ENCODE peak calls at places on chromosomes 2 and 18, in five cellular contexts. One of them, this sample, is unnamed.

GRCh38 chr2:231482806-231483391 is 18.6 kb upstream of the NCL start:
- DNase-seq in brain microvascular endothelial cell: peak
- DNase-seq in left ventricle myocardium inferior: peak
- DNase-seq in heart left ventricle: peak
- DNase-seq in choroid plexus epithelial cell: peak
- DNase-seq in this sample: peak

GRCh38 chr18:56756971-56757370 is 105.8 kb downstream of the WDR7 start:
- DNase-seq in heart left ventricle: peak
- DNase-seq in choroid plexus epithelial cell: no peak
- DNase-seq in left ventricle myocardium inferior: no peak
- DNase-seq in brain microvascular endothelial cell: no peak
- DNase-seq in this sample: no peak

GRCh38 chr2:232877940-232878511 is 8.0 kb downstream of the SNORC start:
- DNase-seq in left ventricle myocardium inferior: peak
- DNase-seq in brain microvascular endothelial cell: no peak
- DNase-seq in heart left ventricle: no peak
- DNase-seq in choroid plexus epithelial cell: no peak
- DNase-seq in this sample: no peak

GRCh38 chr2:102703305-102703704 is 58.5 kb upstream of the TMEM182 start:
- DNase-seq in brain microvascular endothelial cell: no peak
- DNase-seq in heart left ventricle: no peak
- DNase-seq in choroid plexus epithelial cell: no peak
- DNase-seq in left ventricle myocardium inferior: no peak
- DNase-seq in this sample: no peak

GRCh38 chr2:40256649-40257048 is 195.2 kb downstream of the SLC8A1 start:
- DNase-seq in heart left ventricle: no peak
- DNase-seq in brain microvascular endothelial cell: no peak
- DNase-seq in choroid plexus epithelial cell: peak
- DNase-seq in left ventricle myocardium inferior: no peak
- DNase-seq in this sample: no peak

GRCh38 chr18:9613550-9614400 is 584 bp downstream of the PPP4R1 start:
- DNase-seq in left ventricle myocardium inferior: peak
- DNase-seq in brain microvascular endothelial cell: no peak
- DNase-seq in heart left ventricle: peak
- DNase-seq in choroid plexus epithelial cell: peak
- DNase-seq in this sample: peak

GRCh38 chr2:9736008-9736407 is 105.2 kb upstream of the YWHAQ start:
- DNase-seq in left ventricle myocardium inferior: no peak
- DNase-seq in brain microvascular endothelial cell: no peak
- DNase-seq in heart left ventricle: no peak
- DNase-seq in choroid plexus epithelial cell: no peak
- DNase-seq in this sample: no peak

GRCh38 chr2:169041594-169041993 is 10.5 kb upstream of the ABCB11 start:
- DNase-seq in heart left ventricle: no peak
- DNase-seq in brain microvascular endothelial cell: no peak
- DNase-seq in choroid plexus epithelial cell: no peak
- DNase-seq in left ventricle myocardium inferior: no peak
- DNase-seq in this sample: no peak

GRCh38 chr18:67410075-67410474 is 106.4 kb downstream of the DSEL start:
- DNase-seq in choroid plexus epithelial cell: peak
- DNase-seq in heart left ventricle: no peak
- DNase-seq in brain microvascular endothelial cell: no peak
- DNase-seq in left ventricle myocardium inferior: no peak
- DNase-seq in this sample: no peak

GRCh38 chr2:66696374-66696773 is 261.4 kb downstream of the MEIS1 start:
- DNase-seq in choroid plexus epithelial cell: no peak
- DNase-seq in heart left ventricle: no peak
- DNase-seq in left ventricle myocardium inferior: no peak
- DNase-seq in brain microvascular endothelial cell: no peak
- DNase-seq in this sample: no peak

GRCh38 chr2:153068915-153069314 is 350.5 kb downstream of the ARL6IP6 start:
- DNase-seq in left ventricle myocardium inferior: no peak
- DNase-seq in choroid plexus epithelial cell: no peak
- DNase-seq in heart left ventricle: no peak
- DNase-seq in brain microvascular endothelial cell: no peak
- DNase-seq in this sample: no peak

GRCh38 chr2:62149708-62150107 is 46.2 kb upstream of the B3GNT2 start:
- DNase-seq in heart left ventricle: no peak
- DNase-seq in left ventricle myocardium inferior: no peak
- DNase-seq in choroid plexus epithelial cell: peak
- DNase-seq in brain microvascular endothelial cell: peak
- DNase-seq in this sample: no peak

GRCh38 chr2:98170076-98170475 is 83.1 kb downstream of the VWA3B start:
- DNase-seq in choroid plexus epithelial cell: no peak
- DNase-seq in brain microvascular endothelial cell: no peak
- DNase-seq in heart left ventricle: no peak
- DNase-seq in left ventricle myocardium inferior: no peak
- DNase-seq in this sample: no peak

GRCh38 chr2:219570194-219570923 is 980 bp downstream of the OBSL1 start:
- DNase-seq in heart left ventricle: no peak
- DNase-seq in brain microvascular endothelial cell: no peak
- DNase-seq in choroid plexus epithelial cell: no peak
- DNase-seq in left ventricle myocardium inferior: no peak
- DNase-seq in this sample: no peak

GRCh38 chr2:44342854-44343253 is 18.4 kb downstream of the PREPL start:
- DNase-seq in heart left ventricle: no peak
- DNase-seq in left ventricle myocardium inferior: no peak
- DNase-seq in brain microvascular endothelial cell: no peak
- DNase-seq in choroid plexus epithelial cell: peak
- DNase-seq in this sample: no peak

GRCh38 chr2:25602333-25602723 is 71.0 kb downstream of the DTNB start:
- DNase-seq in choroid plexus epithelial cell: no peak
- DNase-seq in left ventricle myocardium inferior: no peak
- DNase-seq in heart left ventricle: no peak
- DNase-seq in brain microvascular endothelial cell: no peak
- DNase-seq in this sample: no peak
- TF ChIP-seq CTCF in choroid plexus epithelial cell: no peak
- TF ChIP-seq CTCF in left ventricle myocardium inferior: no peak
- TF ChIP-seq CTCF in heart left ventricle: no peak
- TF ChIP-seq CTCF in brain microvascular endothelial cell: no peak
- TF ChIP-seq CTCF in this sample: no peak

GRCh38 chr2:183950673-183951072 is 647.7 kb upstream of the ZNF804A start:
- DNase-seq in choroid plexus epithelial cell: no peak
- DNase-seq in brain microvascular endothelial cell: no peak
- DNase-seq in heart left ventricle: no peak
- DNase-seq in left ventricle myocardium inferior: no peak
- DNase-seq in this sample: no peak
- TF ChIP-seq CTCF in choroid plexus epithelial cell: no peak
- TF ChIP-seq CTCF in brain microvascular endothelial cell: no peak
- TF ChIP-seq CTCF in heart left ventricle: no peak
- TF ChIP-seq CTCF in left ventricle myocardium inferior: no peak
- TF ChIP-seq CTCF in this sample: no peak

DNA sequence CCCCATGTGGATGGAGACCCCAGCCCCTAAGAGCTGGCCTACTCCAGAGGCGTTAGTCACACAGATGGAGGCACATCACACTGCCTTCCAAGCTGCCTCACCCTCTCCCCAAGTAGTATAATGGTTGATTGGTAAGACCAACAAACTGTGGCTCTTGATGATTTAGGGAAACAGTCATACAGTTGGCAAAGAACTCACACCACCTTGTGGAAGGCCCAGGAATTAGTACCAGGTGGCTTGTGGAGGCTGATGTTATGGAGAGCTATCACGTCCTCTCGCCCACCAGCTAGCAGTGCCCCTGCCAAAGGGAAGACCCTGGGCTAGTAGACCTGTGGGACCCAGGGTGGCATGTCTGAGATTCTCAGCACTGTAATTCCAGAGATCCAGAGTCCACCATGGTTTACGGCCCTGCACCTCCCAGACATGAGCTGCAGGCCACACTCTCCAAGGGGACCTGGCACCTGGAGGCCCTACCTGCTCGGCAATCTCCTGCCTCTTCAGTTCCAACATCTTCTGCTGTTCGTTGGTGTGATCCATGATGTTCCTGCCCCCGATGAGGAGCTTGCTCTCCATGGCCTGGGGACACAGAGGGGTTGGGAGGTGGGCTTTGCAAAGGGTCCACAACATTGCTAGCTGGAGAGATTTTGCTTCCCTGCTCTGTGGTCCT is 26.3 kb downstream of the KIF3C start:
- DNase-seq in left ventricle myocardium inferior: no peak
- DNase-seq in heart left ventricle: no peak
- DNase-seq in choroid plexus epithelial cell: peak
- DNase-seq in brain microvascular endothelial cell: no peak
- DNase-seq in this sample: no peak
- TF ChIP-seq CTCF in left ventricle myocardium inferior: peak
- TF ChIP-seq CTCF in heart left ventricle: no peak
- TF ChIP-seq CTCF in choroid plexus epithelial cell: peak
- TF ChIP-seq CTCF in brain microvascular endothelial cell: peak
- TF ChIP-seq CTCF in this sample: no peak

GRCh38 chr2:180675170-180675569 is 305.2 kb upstream of the UBE2E3 start:
- DNase-seq in brain microvascular endothelial cell: no peak
- DNase-seq in heart left ventricle: no peak
- DNase-seq in left ventricle myocardium inferior: no peak
- DNase-seq in choroid plexus epithelial cell: no peak
- DNase-seq in this sample: no peak

GRCh38 chr2:180677928-180678327 is 302.5 kb upstream of the UBE2E3 start:
- DNase-seq in heart left ventricle: no peak
- DNase-seq in brain microvascular endothelial cell: no peak
- DNase-seq in choroid plexus epithelial cell: no peak
- DNase-seq in left ventricle myocardium inferior: no peak
- DNase-seq in this sample: no peak

GRCh38 chr2:180677200-180677599 is 303.2 kb upstream of the UBE2E3 start:
- DNase-seq in choroid plexus epithelial cell: no peak
- DNase-seq in heart left ventricle: no peak
- DNase-seq in brain microvascular endothelial cell: no peak
- DNase-seq in left ventricle myocardium inferior: no peak
- DNase-seq in this sample: no peak

GRCh38 chr2:180679693-180680092 is 300.7 kb upstream of the UBE2E3 start:
- DNase-seq in choroid plexus epithelial cell: peak
- DNase-seq in left ventricle myocardium inferior: no peak
- DNase-seq in heart left ventricle: no peak
- DNase-seq in brain microvascular endothelial cell: no peak
- DNase-seq in this sample: no peak

GRCh38 chr2:180676520-180676919 is 303.9 kb upstream of the UBE2E3 start:
- DNase-seq in choroid plexus epithelial cell: no peak
- DNase-seq in brain microvascular endothelial cell: no peak
- DNase-seq in left ventricle myocardium inferior: no peak
- DNase-seq in heart left ventricle: no peak
- DNase-seq in this sample: no peak
- TF ChIP-seq CTCF in choroid plexus epithelial cell: no peak
- TF ChIP-seq CTCF in brain microvascular endothelial cell: no peak
- TF ChIP-seq CTCF in left ventricle myocardium inferior: no peak
- TF ChIP-seq CTCF in heart left ventricle: no peak
- TF ChIP-seq CTCF in this sample: no peak

GRCh38 chr18:37378616-37379015 is 187.0 kb downstream of the CELF4 start:
- DNase-seq in choroid plexus epithelial cell: no peak
- DNase-seq in heart left ventricle: no peak
- DNase-seq in left ventricle myocardium inferior: no peak
- DNase-seq in brain microvascular endothelial cell: no peak
- DNase-seq in this sample: no peak

GRCh38 chr18:37383789-37384151 is 181.8 kb downstream of the CELF4 start:
- DNase-seq in brain microvascular endothelial cell: no peak
- DNase-seq in left ventricle myocardium inferior: no peak
- DNase-seq in choroid plexus epithelial cell: no peak
- DNase-seq in heart left ventricle: no peak
- DNase-seq in this sample: no peak

GRCh38 chr18:37380546-37381110 is 185.0 kb downstream of the CELF4 start:
- DNase-seq in brain microvascular endothelial cell: no peak
- DNase-seq in choroid plexus epithelial cell: no peak
- DNase-seq in heart left ventricle: no peak
- DNase-seq in left ventricle myocardium inferior: no peak
- DNase-seq in this sample: no peak

GRCh38 chr18:37383036-37383788 is 182.4 kb downstream of the CELF4 start:
- DNase-seq in heart left ventricle: no peak
- DNase-seq in choroid plexus epithelial cell: no peak
- DNase-seq in left ventricle myocardium inferior: no peak
- DNase-seq in brain microvascular endothelial cell: no peak
- DNase-seq in this sample: no peak

DNA sequence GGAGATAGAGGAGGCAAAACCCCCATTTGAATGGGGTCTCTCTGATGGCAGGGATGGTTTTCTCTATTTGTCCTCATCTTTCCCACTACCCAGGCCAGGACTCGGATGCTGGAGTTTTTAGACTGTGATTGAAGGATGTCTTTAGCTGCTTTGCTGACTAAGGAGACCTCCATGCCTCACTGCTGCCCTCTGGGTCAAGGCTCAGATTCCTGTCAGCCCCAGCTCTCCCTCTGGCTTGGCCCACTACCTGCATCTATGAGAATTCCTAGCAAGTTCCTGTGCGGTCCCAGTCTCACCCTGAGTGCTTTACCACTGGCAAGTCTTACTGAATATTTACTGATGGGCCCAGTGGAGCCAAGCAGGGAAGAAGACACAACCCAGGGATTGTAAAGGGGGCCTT is 184.0 kb downstream of the CELF4 start:
- DNase-seq in brain microvascular endothelial cell: no peak
- DNase-seq in heart left ventricle: no peak
- DNase-seq in left ventricle myocardium inferior: no peak
- DNase-seq in choroid plexus epithelial cell: no peak
- DNase-seq in this sample: no peak
- TF ChIP-seq CTCF in brain microvascular endothelial cell: no peak
- TF ChIP-seq CTCF in heart left ventricle: no peak
- TF ChIP-seq CTCF in left ventricle myocardium inferior: no peak
- TF ChIP-seq CTCF in choroid plexus epithelial cell: no peak
- TF ChIP-seq CTCF in this sample: no peak

GRCh38 chr2:88950010-88950409 is 258.5 kb downstream of the RPIA start:
- DNase-seq in heart left ventricle: no peak
- DNase-seq in left ventricle myocardium inferior: no peak
- DNase-seq in brain microvascular endothelial cell: no peak
- DNase-seq in choroid plexus epithelial cell: peak
- DNase-seq in this sample: no peak
- TF ChIP-seq CTCF in heart left ventricle: no peak
- TF ChIP-seq CTCF in left ventricle myocardium inferior: peak
- TF ChIP-seq CTCF in brain microvascular endothelial cell: no peak
- TF ChIP-seq CTCF in choroid plexus epithelial cell: peak
- TF ChIP-seq CTCF in this sample: no peak

GRCh38 chr2:108069515-108070310 is 83.4 kb downstream of the SLC5A7 start:
- DNase-seq in choroid plexus epithelial cell: no peak
- DNase-seq in brain microvascular endothelial cell: no peak
- DNase-seq in heart left ventricle: no peak
- DNase-seq in left ventricle myocardium inferior: no peak
- DNase-seq in this sample: no peak
- TF ChIP-seq CTCF in choroid plexus epithelial cell: peak
- TF ChIP-seq CTCF in brain microvascular endothelial cell: peak
- TF ChIP-seq CTCF in heart left ventricle: no peak
- TF ChIP-seq CTCF in left ventricle myocardium inferior: no peak
- TF ChIP-seq CTCF in this sample: no peak

This sample was measured in osteocyte.